ENCODE peak calls at places on chromosomes 3 and 15, in five cellular contexts. X, A, E, F and N are unnamed samples.

GRCh38 chr3:38020342-38020726 is 9.1 kb downstream of the PLCD1 start:
- DNase-seq in X (no peak), A (no peak), E (no peak), F (no peak), N (no peak)

GRCh38 chr3:159169828-159170227 is 368.0 kb downstream of the MFSD1 start:
- DNase-seq in X (no peak), A (peak), E (no peak), F (no peak), N (peak)

GRCh38 chr15:44726136-44726535 is 10.2 kb upstream of the TRIM69 start:
- DNase-seq in X (no peak), A (no peak), E (no peak), F (no peak), N (no peak)

GRCh38 chr3:168325684-168326083 is 230.0 kb upstream of the GOLIM4 start:
- DNase-seq in X (no peak), A (no peak), E (no peak), F (no peak), N (no peak)

GRCh38 chr3:115164374-115165221 is 17.5 kb upstream of the ZBTB20 start:
- DNase-seq in X (no peak), A (peak), E (no peak), F (no peak), N (no peak)

GRCh38 chr3:196341142-196341541 is 3.0 kb upstream of the TM4SF19 start:
- DNase-seq in X (no peak), A (peak), E (no peak), F (peak), N (peak)

GRCh38 chr3:56691165-56692000 is 8.3 kb upstream of the TASOR start:
- DNase-seq in X (no peak), A (peak), E (no peak), F (no peak), N (no peak)

GRCh38 chr3:197029511-197030167 is at the start of gene MELTF:
- DNase-seq in X (peak), A (peak), E (peak), F (peak), N (peak)

GRCh38 chr3:126083913-126084514 is at the start of gene SLC41A3:
- DNase-seq in X (peak), A (peak), E (peak), F (peak), N (peak)

GRCh38 chr3:38438421-38438820 is 15.3 kb upstream of the ACVR2B start:
- DNase-seq in X (no peak), A (peak), E (no peak), F (no peak), N (peak)

GRCh38 chr3:126124148-126124868 is 40.4 kb upstream of the SLC41A3 start:
- DNase-seq in X (peak), A (no peak), E (no peak), F (no peak), N (no peak)

GRCh38 chr3:46948830-46949671 is 27.5 kb downstream of the CCDC12 start:
- DNase-seq in X (peak), A (no peak), E (no peak), F (no peak), N (no peak)

GRCh38 chr3:73427018-73427750 is 197.6 kb downstream of the PDZRN3 start:
- DNase-seq in X (no peak), A (no peak), E (no peak), F (no peak), N (no peak)

GRCh38 chr3:167901087-167901486 is 165.6 kb downstream of the SERPINI1 start:
- DNase-seq in X (no peak), A (no peak), E (no peak), F (no peak), N (no peak)

GRCh38 chr3:42668793-42669217 is 15.3 kb downstream of the ZBTB47 start:
- DNase-seq in X (no peak), A (no peak), E (no peak), F (no peak), N (peak)

GRCh38 chr15:55630921-55631320 is 42.8 kb upstream of the PYGO1 start:
- DNase-seq in X (no peak), A (no peak), E (no peak), F (no peak), N (no peak)

GRCh38 chr15:97904196-97904572 is 56.3 kb upstream of the ARRDC4 start:
- DNase-seq in X (peak), A (peak), E (no peak), F (peak), N (peak)

GRCh38 chr15:34109775-34110663 is 8.1 kb downstream of the PGBD4 start:
- DNase-seq in X (peak), A (peak), E (no peak), F (no peak), N (peak)

GRCh38 chr3:153463895-153464294 is 301.9 kb downstream of the RAP2B start:
- DNase-seq in X (no peak), A (no peak), E (no peak), F (no peak), N (no peak)

GRCh38 chr3:126858887-126859286 is 124.0 kb upstream of the PLXNA1 start:
- DNase-seq in X (no peak), A (peak), E (no peak), F (peak), N (peak)

GRCh38 chr3:172536505-172536904 is 13.3 kb upstream of the TNFSF10 start:
- DNase-seq in X (no peak), A (no peak), E (no peak), F (no peak), N (no peak)

GRCh38 chr3:171745577-171746319 is 64.5 kb downstream of the PLD1 start:
- DNase-seq in X (no peak), A (no peak), E (no peak), F (no peak), N (no peak)

GRCh38 chr15:90994059-90994416 is 297 bp downstream of the PRC1 start:
- DNase-seq in X (peak), A (no peak), E (no peak), F (peak), N (no peak)

GRCh38 chr3:19945405-19946290 is 1.2 kb upstream of the RAB5A start:
- DNase-seq in X (no peak), A (no peak), E (no peak), F (no peak), N (no peak)

GRCh38 chr3:45665101-45665572 is 24.1 kb upstream of the SACM1L start:
- DNase-seq in X (peak), A (peak), E (peak), F (no peak), N (peak)

GRCh38 chr3:71251156-71251775 is 332.3 kb downstream of the FOXP1 start:
- DNase-seq in X (no peak), A (peak), E (no peak), F (no peak), N (peak)

GRCh38 chr3:5811051-5811450 is 623.5 kb downstream of the EDEM1 start:
- DNase-seq in X (no peak), A (no peak), E (no peak), F (no peak), N (no peak)

GRCh38 chr3:72270072-72270611 is 485.2 kb upstream of the PROK2 start:
- DNase-seq in X (no peak), A (peak), E (no peak), F (peak), N (peak)

GRCh38 chr3:160450846-160451245 is 1.3 kb upstream of the TRIM59 start:
- DNase-seq in X (no peak), A (peak), E (no peak), F (peak), N (peak)

GRCh38 chr3:101279765-101280385 is 40.5 kb downstream of the IMPG2 start:
- DNase-seq in X (no peak), A (peak), E (no peak), F (no peak), N (peak)

GRCh38 chr3:145849115-145849514 is 311.9 kb downstream of the PLOD2 start:
- DNase-seq in X (no peak), A (no peak), E (no peak), F (no peak), N (no peak)

GRCh38 chr3:72722930-72723726 is 125.1 kb downstream of the SHQ1 start:
- DNase-seq in X (no peak), A (peak), E (no peak), F (no peak), N (peak)